ENCODE peak calls at places on chromosomes 6 and 20, in four cellular contexts. One of them, this sample, is unnamed. For H3K4me1, the result is how much of the 10 kb centered on the place peaks cover.

GRCh38 chr20:19913927-19914614 is 103.1 kb upstream of the NAA20 start:
- ATAC-seq in mucosa of descending colon: peak
- ATAC-seq in aorta: no peak
- ATAC-seq in right cardiac atrium: no peak
- ATAC-seq in this sample: no peak

GRCh38 chr6:150617496-150618460 is 18.1 kb downstream of the PLEKHG1 start:
- ATAC-seq in mucosa of descending colon: peak
- ATAC-seq in aorta: no peak
- ATAC-seq in right cardiac atrium: no peak
- ATAC-seq in this sample: no peak

GRCh38 chr6:13280253-13280652 is 48.1 kb downstream of the TBC1D7 start:
- ATAC-seq in mucosa of descending colon: no peak
- ATAC-seq in aorta: no peak
- ATAC-seq in right cardiac atrium: no peak
- ATAC-seq in this sample: no peak

GRCh38 chr6:113380591-113380990 is 476.6 kb upstream of the MARCKS start:
- ATAC-seq in mucosa of descending colon: no peak
- ATAC-seq in aorta: no peak
- ATAC-seq in right cardiac atrium: no peak
- ATAC-seq in this sample: no peak

GRCh38 chr20:40688129-40689099 is 622 bp downstream of the MAFB start:
- ATAC-seq in mucosa of descending colon: peak
- ATAC-seq in aorta: peak
- ATAC-seq in right cardiac atrium: peak
- ATAC-seq in this sample: peak

GRCh38 chr6:56744528-56744927 is 101.8 kb upstream of the DST start:
- ATAC-seq in mucosa of descending colon: peak
- ATAC-seq in aorta: no peak
- ATAC-seq in right cardiac atrium: no peak
- ATAC-seq in this sample: no peak

GRCh38 chr20:3541887-3542721 is 71.3 kb downstream of the ATRN start:
- ATAC-seq in mucosa of descending colon: no peak
- ATAC-seq in aorta: no peak
- ATAC-seq in right cardiac atrium: no peak
- ATAC-seq in this sample: no peak

GRCh38 chr6:55955684-55956083 is 80.3 kb upstream of the BMP5 start:
- ATAC-seq in mucosa of descending colon: no peak
- ATAC-seq in aorta: no peak
- ATAC-seq in right cardiac atrium: no peak
- ATAC-seq in this sample: no peak

GRCh38 chr20:40192083-40192482 is 497.0 kb downstream of the MAFB start:
- ATAC-seq in mucosa of descending colon: no peak
- ATAC-seq in aorta: peak
- ATAC-seq in right cardiac atrium: peak
- ATAC-seq in this sample: no peak

GRCh38 chr6:119728220-119728750 is 378.7 kb upstream of the MAN1A1 start:
- ATAC-seq in mucosa of descending colon: no peak
- ATAC-seq in aorta: no peak
- ATAC-seq in right cardiac atrium: no peak
- ATAC-seq in this sample: no peak

GRCh38 chr6:20366082-20366834 is 35.4 kb upstream of the E2F3 start:
- ATAC-seq in mucosa of descending colon: peak
- ATAC-seq in aorta: no peak
- ATAC-seq in right cardiac atrium: no peak
- ATAC-seq in this sample: no peak

GRCh38 chr6:90230547-90231240 is 65.9 kb downstream of the BACH2 start:
- ATAC-seq in mucosa of descending colon: no peak
- ATAC-seq in aorta: no peak
- ATAC-seq in right cardiac atrium: peak
- ATAC-seq in this sample: no peak

GRCh38 chr20:63891061-63892002 is 3.6 kb upstream of the DNAJC5 start:
- ATAC-seq in mucosa of descending colon: no peak
- ATAC-seq in aorta: no peak
- ATAC-seq in right cardiac atrium: no peak
- ATAC-seq in this sample: no peak

GRCh38 chr6:151999194-151999593 is 191.7 kb downstream of the ESR1 start:
- ATAC-seq in mucosa of descending colon: no peak
- ATAC-seq in aorta: no peak
- ATAC-seq in right cardiac atrium: no peak
- ATAC-seq in this sample: no peak

GRCh38 chr20:47343007-47343472 is 13.5 kb downstream of the ZMYND8 start:
- ATAC-seq in mucosa of descending colon: no peak
- ATAC-seq in aorta: peak
- ATAC-seq in right cardiac atrium: no peak
- ATAC-seq in this sample: peak

GRCh38 chr6:47117314-47117713 is 75.2 kb upstream of the ADGRF1 start:
- ATAC-seq in mucosa of descending colon: peak
- ATAC-seq in aorta: no peak
- ATAC-seq in right cardiac atrium: no peak
- ATAC-seq in this sample: no peak

GRCh38 chr6:142934599-142934998 is 10.4 kb downstream of the HIVEP2 start:
- ATAC-seq in mucosa of descending colon: peak
- ATAC-seq in aorta: no peak
- ATAC-seq in right cardiac atrium: no peak
- ATAC-seq in this sample: no peak

GRCh38 chr6:41687501-41688175 is 47.8 kb downstream of the TFEB start:
- ATAC-seq in mucosa of descending colon: peak
- ATAC-seq in aorta: no peak
- ATAC-seq in right cardiac atrium: no peak
- ATAC-seq in this sample: no peak

GRCh38 chr6:42021847-42022754 is 28.2 kb upstream of the TAF8 start:
- ATAC-seq in mucosa of descending colon: peak
- ATAC-seq in aorta: peak
- ATAC-seq in right cardiac atrium: peak
- ATAC-seq in this sample: no peak

GRCh38 chr6:159982726-159983506 is 14.0 kb downstream of the IGF2R start:
- ATAC-seq in mucosa of descending colon: peak
- ATAC-seq in aorta: no peak
- ATAC-seq in right cardiac atrium: peak
- ATAC-seq in this sample: peak
- H3K4me1 ChIP-seq in mucosa of descending colon: under half
- H3K4me1 ChIP-seq in aorta: under half
- H3K4me1 ChIP-seq in right cardiac atrium: under half
- H3K4me1 ChIP-seq in this sample: under half

GRCh38 chr6:18395177-18395850 is 8.2 kb downstream of the RNF144B start:
- ATAC-seq in mucosa of descending colon: no peak
- ATAC-seq in aorta: no peak
- ATAC-seq in right cardiac atrium: no peak
- ATAC-seq in this sample: no peak
- H3K4me1 ChIP-seq in mucosa of descending colon: under half
- H3K4me1 ChIP-seq in aorta: under half
- H3K4me1 ChIP-seq in right cardiac atrium: under half
- H3K4me1 ChIP-seq in this sample: under half

GRCh38 chr20:49981218-49982071 is 1.3 kb upstream of the SNAI1 start:
- ATAC-seq in mucosa of descending colon: no peak
- ATAC-seq in aorta: no peak
- ATAC-seq in right cardiac atrium: no peak
- ATAC-seq in this sample: no peak

GRCh38 chr20:49983123-49983847 is 505 bp downstream of the SNAI1 start:
- ATAC-seq in mucosa of descending colon: no peak
- ATAC-seq in aorta: no peak
- ATAC-seq in right cardiac atrium: peak
- ATAC-seq in this sample: no peak

GRCh38 chr20:49980140-49981008 is 2.4 kb upstream of the SNAI1 start:
- ATAC-seq in mucosa of descending colon: no peak
- ATAC-seq in aorta: no peak
- ATAC-seq in right cardiac atrium: no peak
- ATAC-seq in this sample: no peak

GRCh38 chr20:49982346-49983122 is at the start of gene SNAI1:
- ATAC-seq in mucosa of descending colon: peak
- ATAC-seq in aorta: peak
- ATAC-seq in right cardiac atrium: peak
- ATAC-seq in this sample: peak

GRCh38 chr20:49982072-49982345 is 771 bp upstream of the SNAI1 start:
- ATAC-seq in mucosa of descending colon: no peak
- ATAC-seq in aorta: no peak
- ATAC-seq in right cardiac atrium: no peak
- ATAC-seq in this sample: no peak
- H3K4me1 ChIP-seq in mucosa of descending colon: under half
- H3K4me1 ChIP-seq in aorta: under half
- H3K4me1 ChIP-seq in right cardiac atrium: under half
- H3K4me1 ChIP-seq in this sample: half or more

DNA sequence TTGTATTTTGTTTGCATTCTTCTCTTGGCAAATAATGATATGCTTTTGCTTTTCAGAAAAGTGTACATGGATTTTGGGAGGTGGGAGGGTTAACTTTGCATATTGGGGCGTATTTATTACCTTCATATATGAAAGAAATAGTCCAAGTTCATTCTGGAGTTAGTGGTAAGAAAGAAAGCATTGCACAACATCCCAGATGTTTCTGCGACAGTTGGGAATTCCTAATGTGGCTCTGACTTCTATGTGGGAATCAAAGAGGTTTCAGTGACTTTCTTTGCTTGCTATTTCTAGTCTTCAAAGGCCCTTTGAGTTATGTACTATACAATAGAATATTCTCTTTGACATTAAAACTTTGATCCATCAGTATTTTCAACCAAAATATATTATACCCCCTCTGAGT is 78.1 kb downstream of the MMUT start:
- ATAC-seq in mucosa of descending colon: no peak
- ATAC-seq in aorta: no peak
- ATAC-seq in right cardiac atrium: no peak
- ATAC-seq in this sample: no peak
- H3K4me1 ChIP-seq in mucosa of descending colon: under half
- H3K4me1 ChIP-seq in aorta: under half
- H3K4me1 ChIP-seq in right cardiac atrium: under half
- H3K4me1 ChIP-seq in this sample: under half